ENCODE peak calls at places on chromosomes 11 and 22, in six cellular contexts. R is neural crest cell; O is Kasumi-1; N is GM19239; I is activated CD4-positive, alpha-beta T cell treated with anti-CD3 and anti-CD28 coated beads, Interleukin-2, amount 50 U/mL, for 1 hour; L is NCI-H1105 treated with DMSO at 0.1 percent for 48 hours. C is an unnamed sample.

GRCh38 chr11:46352063-46352841 is 5.0 kb downstream of the DGKZ start:
- DNase-seq in I (peak), O (peak), L (no peak), N (no peak), R (peak), C (no peak)

GRCh38 chr22:33470456-33470855 is 412.3 kb upstream of the SYN3 start:
- DNase-seq in R (no peak), N (peak), I (no peak), L (no peak), O (no peak), C (no peak)

GRCh38 chr11:113132001-113132400 is 170.8 kb downstream of the NCAM1 start:
- DNase-seq in L (no peak), O (no peak), I (no peak), R (no peak), N (no peak), C (no peak)

GRCh38 chr22:48737461-48738203 is 1090.0 kb downstream of the BRD1 start:
- DNase-seq in L (no peak), R (no peak), N (no peak), O (no peak), I (no peak), C (no peak)

GRCh38 chr11:133945087-133945974 is 11.4 kb downstream of the IGSF9B start:
- DNase-seq in L (no peak), R (no peak), O (no peak), N (no peak), I (peak), C (no peak)

GRCh38 chr11:79493555-79494171 is 52.8 kb upstream of the TENM4 start:
- DNase-seq in I (peak), R (peak), N (peak), L (peak), O (peak), C (peak)

GRCh38 chr11:28690746-28691145 is 582.6 kb downstream of the METTL15 start:
- DNase-seq in L (no peak), I (no peak), R (no peak), O (no peak), N (no peak), C (no peak)

GRCh38 chr11:15035283-15035682 is 38.1 kb upstream of the CALCB start:
- DNase-seq in I (no peak), L (no peak), R (no peak), O (no peak), N (no peak), C (no peak)

GRCh38 chr11:125348704-125349635 is 147.1 kb downstream of the FEZ1 start:
- DNase-seq in R (peak), L (peak), N (peak), I (peak), O (peak), C (peak)

GRCh38 chr11:15551897-15552851 is 437.5 kb downstream of the INSC start:
- DNase-seq in O (no peak), I (no peak), L (no peak), R (no peak), N (no peak), C (no peak)

GRCh38 chr11:85912414-85912813 is 57.2 kb downstream of the CCDC83 start:
- DNase-seq in R (no peak), I (no peak), L (no peak), N (no peak), O (no peak), C (no peak)

GRCh38 chr22:27941143-27941542 is 22.1 kb upstream of the PITPNB start:
- DNase-seq in O (no peak), N (no peak), L (no peak), R (no peak), I (no peak), C (no peak)

GRCh38 chr11:62567018-62567633 is 6.6 kb downstream of the EEF1G start:
- DNase-seq in O (no peak), R (no peak), I (no peak), L (no peak), N (no peak), C (no peak)

GRCh38 chr22:36768616-36769015 is 7.3 kb downstream of the IFT27 start:
- DNase-seq in O (no peak), I (no peak), R (no peak), L (no peak), N (no peak), C (no peak)

GRCh38 chr11:27444801-27445215 is 27.8 kb downstream of the LGR4 start:
- DNase-seq in O (no peak), L (peak), R (peak), I (no peak), N (no peak), C (no peak)

GRCh38 chr22:37154925-37155712 is 5.4 kb upstream of the IL2RB start:
- DNase-seq in L (no peak), I (no peak), N (no peak), O (no peak), R (no peak), C (no peak)

GRCh38 chr11:125275905-125276634 is 111.5 kb downstream of the PKNOX2 start:
- DNase-seq in O (no peak), R (no peak), L (peak), N (no peak), I (no peak), C (no peak)

GRCh38 chr22:41405588-41405987 is 23.8 kb downstream of the TEF start:
- DNase-seq in N (no peak), R (no peak), O (no peak), L (no peak), I (no peak), C (no peak)

GRCh38 chr11:132445966-132446365 is 1075.6 kb downstream of the NTM start:
- DNase-seq in L (no peak), O (no peak), N (no peak), R (no peak), I (no peak), C (no peak)

GRCh38 chr11:2951235-2952110 is 22.3 kb upstream of the PHLDA2 start:
- DNase-seq in L (no peak), R (no peak), I (no peak), O (no peak), N (no peak), C (no peak)

GRCh38 chr11:94638902-94639373 is 71.8 kb downstream of the PIWIL4 start:
- DNase-seq in R (no peak), O (peak), I (no peak), L (no peak), N (no peak), C (no peak)

GRCh38 chr11:66561178-66561974 is 7.0 kb downstream of the CTSF start:
- DNase-seq in I (no peak), O (no peak), L (no peak), N (no peak), R (no peak), C (no peak)

GRCh38 chr11:3840289-3840869 is 380 bp downstream of the RHOG start:
- DNase-seq in L (peak), I (peak), N (no peak), O (peak), R (peak), C (no peak)

GRCh38 chr22:31088233-31088986 is 7.3 kb downstream of the SMTN start:
- DNase-seq in I (no peak), R (no peak), O (no peak), N (peak), L (no peak), C (no peak)

GRCh38 chr11:100576044-100577021 is 110.8 kb upstream of the ARHGAP42 start:
- DNase-seq in N (peak), O (peak), L (peak), I (no peak), R (peak), C (no peak)

GRCh38 chr22:19891350-19892248 is 36.9 kb upstream of the GNB1L start:
- DNase-seq in L (peak), O (peak), I (peak), N (peak), R (no peak), C (peak)

GRCh38 chr11:85823816-85824215 is 12.9 kb upstream of the SYTL2 start:
- DNase-seq in I (peak), N (no peak), R (no peak), L (no peak), O (no peak), C (no peak)

GRCh38 chr11:44725016-44725651 is 1.6 kb upstream of the TSPAN18 start:
- DNase-seq in N (no peak), L (no peak), O (no peak), R (no peak), I (no peak), C (no peak)

GRCh38 chr11:3008746-3009336 is 16.7 kb upstream of the NAP1L4 start:
- DNase-seq in O (no peak), L (no peak), I (no peak), R (no peak), N (no peak), C (no peak)

GRCh38 chr22:25845985-25846745 is 104.2 kb downstream of the MYO18B start:
- DNase-seq in N (no peak), O (no peak), L (no peak), R (no peak), I (no peak), C (no peak)

GRCh38 chr11:61830318-61831105 is 2.4 kb downstream of the FADS2 start:
- DNase-seq in L (no peak), R (no peak), I (no peak), N (no peak), O (no peak), C (no peak)

C was measured in GM18507.